ENCODE peak calls at places on chromosomes 12 and 14, in six cellular contexts. L, N, E, T, V and D are unnamed samples.

GRCh38 chr12:128971802-128972201 is 118.5 kb downstream of the GLT1D1 start:
- DNase-seq in L (no peak), N (no peak), E (no peak), T (no peak), V (no peak), D (no peak)

GRCh38 chr12:115506822-115507629 is 770.5 kb downstream of the MED13L start:
- DNase-seq in L (no peak), N (no peak), E (no peak), T (no peak), V (no peak), D (no peak)

GRCh38 chr12:118537481-118537917 is 161.1 kb downstream of the SUDS3 start:
- DNase-seq in L (peak; percentile 43), N (no peak), E (peak; percentile 19), T (no peak), V (no peak), D (no peak)

GRCh38 chr12:18998343-18999270 is 130.9 kb upstream of the PLEKHA5 start:
- DNase-seq in L (no peak), N (no peak), E (no peak), T (no peak), V (no peak), D (no peak)

GRCh38 chr12:31387011-31387410 is 61.1 kb upstream of the SINHCAF start:
- DNase-seq in L (no peak), N (no peak), E (no peak), T (no peak), V (no peak), D (no peak)

GRCh38 chr12:52079576-52080402 is at the start of gene SMIM41:
- DNase-seq in L (no peak), N (no peak), E (no peak), T (no peak), V (no peak), D (no peak)

GRCh38 chr14:24851837-24852236 is 198.1 kb downstream of the STXBP6 start:
- DNase-seq in L (no peak), N (no peak), E (no peak), T (no peak), V (no peak), D (no peak)

GRCh38 chr14:29548948-29549370 is 378.7 kb downstream of the PRKD1 start:
- DNase-seq in L (no peak), N (no peak), E (no peak), T (no peak), V (peak; percentile 47), D (no peak)

GRCh38 chr12:64469455-64470142 is 17.7 kb downstream of the TBK1 start:
- DNase-seq in L (no peak), N (no peak), E (no peak), T (no peak), V (no peak), D (no peak)

GRCh38 chr12:132374821-132375445 is 45.5 kb upstream of the GALNT9 start:
- DNase-seq in L (no peak), N (no peak), E (no peak), T (no peak), V (no peak), D (peak; percentile 52)

GRCh38 chr12:94614288-94614721 is 36.1 kb downstream of the TMCC3 start:
- DNase-seq in L (no peak), N (no peak), E (no peak), T (no peak), V (no peak), D (no peak)

GRCh38 chr14:105944632-105945610 is 418.5 kb downstream of the TMEM121 start:
- DNase-seq in L (no peak), N (no peak), E (no peak), T (no peak), V (no peak), D (peak; percentile 86)

GRCh38 chr14:103123128-103123633 is at the start of gene TNFAIP2:
- DNase-seq in L (no peak), N (peak; percentile 90), E (no peak), T (no peak), V (no peak), D (peak; percentile 93)

GRCh38 chr12:29270001-29270400 is 111.0 kb downstream of the ERGIC2 start:
- DNase-seq in L (no peak), N (no peak), E (no peak), T (no peak), V (no peak), D (no peak)

GRCh38 chr14:92676031-92676430 is 72.4 kb downstream of the LGMN start:
- DNase-seq in L (no peak), N (peak; percentile 73), E (no peak), T (no peak), V (no peak), D (no peak)

GRCh38 chr14:21071225-21072041 is 1.3 kb downstream of the ARHGEF40 start:
- DNase-seq in L (peak; percentile 43), N (peak; percentile 94), E (peak; percentile 57), T (peak; percentile 28), V (peak; percentile 87), D (peak; percentile 97)

GRCh38 chr12:71725011-71725410 is 29.7 kb upstream of the RAB21 start:
- DNase-seq in L (no peak), N (no peak), E (no peak), T (no peak), V (no peak), D (no peak)